ENCODE peak calls at places on chromosomes 4 and X, in five cellular contexts. K is posterior cingulate gyrus, Y is K562, J is immature natural killer cell, G is Kasumi-1. Z is an unnamed sample.
A peak's percentile ranks its signal among the peaks of the same experiment; 100 is the strongest.

GRCh38 chr4:21802406-21802805 is 146.2 kb downstream of the KCNIP4 start:
- DNase-seq in K (no peak), Y (no peak), J (no peak), G (no peak), Z (no peak)

GRCh38 chrX:50107470-50107869 is 93.3 kb downstream of the AKAP4 start:
- DNase-seq in K (no peak), Y (no peak), J (no peak), G (no peak), Z (no peak)

GRCh38 chrX:12978205-12979010 is 3.5 kb downstream of the TMSB4X start:
- DNase-seq in K (peak; percentile 76), Y (no peak), J (peak; percentile 82), G (peak; percentile 67), Z (no peak)

GRCh38 chrX:20211261-20211786 is 55.4 kb downstream of the RPS6KA3 start:
- DNase-seq in K (no peak), Y (no peak), J (no peak), G (no peak), Z (no peak)

GRCh38 chr4:136183513-136183912 is 1348.8 kb downstream of the PCDH18 start:
- DNase-seq in K (no peak), Y (no peak), J (no peak), G (no peak), Z (no peak)

GRCh38 chr4:1418494-1419285 is 12.4 kb upstream of the NKX1-1 start:
- DNase-seq in K (peak; percentile 52), Y (peak; percentile 42), J (no peak), G (no peak), Z (no peak)

GRCh38 chr4:2833671-2834000 is 10.0 kb upstream of the ADD1 start:
- DNase-seq in K (peak; percentile 37), Y (no peak), J (no peak), G (no peak), Z (no peak)

GRCh38 chr4:76950052-76950845 is 697 bp downstream of the SEPTIN11 start:
- DNase-seq in K (peak; percentile 83), Y (peak; percentile 59), J (peak; percentile 52), G (peak; percentile 33), Z (peak; percentile 57)

GRCh38 chr4:188161167-188161566 is 21.9 kb downstream of the TRIML1 start:
- DNase-seq in K (no peak), Y (no peak), J (no peak), G (no peak), Z (no peak)

GRCh38 chrX:72042860-72043248 is 88.9 kb downstream of the RTL5 start:
- DNase-seq in K (no peak), Y (no peak), J (no peak), G (no peak), Z (no peak)

GRCh38 chrX:154436597-154437397 is at the start of gene GDI1:
- DNase-seq in K (peak; percentile 84), Y (peak; percentile 85), J (peak; percentile 74), G (no peak), Z (no peak)

GRCh38 chrX:120761810-120762209 is 113.9 kb downstream of the CT47B1 start:
- DNase-seq in K (no peak), Y (no peak), J (no peak), G (no peak), Z (no peak)

GRCh38 chrX:11944486-11944885 is 186.4 kb downstream of the MSL3 start:
- DNase-seq in K (peak; percentile 73), Y (peak; percentile 19), J (no peak), G (peak; percentile 6), Z (no peak)

GRCh38 chrX:31931225-31931624 is 859.4 kb upstream of the FTHL17 start:
- DNase-seq in K (no peak), Y (no peak), J (no peak), G (no peak), Z (no peak)

GRCh38 chr4:103443324-103443723 is 245.2 kb upstream of the CENPE start:
- DNase-seq in K (no peak), Y (no peak), J (no peak), G (no peak), Z (no peak)

GRCh38 chrX:147565239-147565638 is 346.5 kb upstream of the FMR1 start:
- DNase-seq in K (no peak), Y (no peak), J (no peak), G (no peak), Z (no peak)

GRCh38 chrX:150936556-150936955 is 38.1 kb upstream of the CD99L2 start:
- DNase-seq in K (no peak), Y (no peak), J (no peak), G (no peak), Z (no peak)

GRCh38 chr4:102299708-102300107 is 45.6 kb downstream of the SLC39A8 start:
- DNase-seq in K (peak; percentile 71), Y (peak; percentile 59), J (peak; percentile 3), G (peak; percentile 81), Z (peak; percentile 1)

GRCh38 chrX:110310896-110311295 is 7.0 kb downstream of the AMMECR1 start:
- DNase-seq in K (no peak), Y (peak; percentile 15), J (no peak), G (no peak), Z (no peak)

GRCh38 chrX:153763989-153764755 is at the start of gene PLXNB3:
- DNase-seq in K (peak; percentile 95), Y (peak; percentile 49), J (peak; percentile 76), G (peak; percentile 9), Z (peak; percentile 52)

GRCh38 chrX:120334137-120334536 is 22.9 kb upstream of the TMEM255A start:
- DNase-seq in K (no peak), Y (no peak), J (no peak), G (no peak), Z (no peak)

GRCh38 chr4:172270421-172270820 is 457.2 kb downstream of the GALNTL6 start:
- DNase-seq in K (no peak), Y (no peak), J (no peak), G (no peak), Z (no peak)

GRCh38 chr4:168200685-168201084 is 108.3 kb downstream of the ANXA10 start:
- DNase-seq in K (no peak), Y (no peak), J (no peak), G (no peak), Z (no peak)

GRCh38 chr4:122715221-122715620 is 17.3 kb upstream of the BBS12 start:
- DNase-seq in K (no peak), Y (no peak), J (no peak), G (no peak), Z (no peak)

GRCh38 chr4:173486714-173487392 is 43.2 kb downstream of the HAND2 start:
- DNase-seq in K (no peak), Y (no peak), J (no peak), G (no peak), Z (no peak)

GRCh38 chr4:84920591-84920990 is 45.9 kb downstream of the WDFY3 start:
- DNase-seq in K (no peak), Y (no peak), J (no peak), G (peak; percentile 14), Z (no peak)

GRCh38 chrX:94401426-94401825 is 727.4 kb downstream of the FAM133A start:
- DNase-seq in K (no peak), Y (no peak), J (no peak), G (no peak), Z (no peak)

GRCh38 chr4:141995051-141995450 is 358.7 kb downstream of the IL15 start:
- DNase-seq in K (no peak), Y (no peak), J (no peak), G (no peak), Z (no peak)

GRCh38 chr4:83386931-83387897 is 52.6 kb upstream of the HPSE start:
- DNase-seq in K (no peak), Y (no peak), J (no peak), G (no peak), Z (no peak)

GRCh38 chrX:30610050-30610449 is 32.5 kb upstream of the TASL start:
- DNase-seq in K (no peak), Y (no peak), J (no peak), G (no peak), Z (no peak)

Z was measured in hypothalamus.